ENCODE peak calls at places on chromosomes 5 and 9, in five cellular contexts. One of them, this sample, is unnamed.

GRCh38 chr5:129945031-129945430 is 40.8 kb downstream of the CHSY3 start:
- DNase-seq in psoas muscle: no peak
- DNase-seq in NCI-H1694 treated with DMSO at 0.1 percent for 48 hours: no peak
- DNase-seq in GM12865: no peak
- DNase-seq in neural crest cell: no peak
- DNase-seq in this sample: no peak

GRCh38 chr5:89338935-89339334 is 456.0 kb upstream of the MEF2C start:
- DNase-seq in NCI-H1694 treated with DMSO at 0.1 percent for 48 hours: no peak
- DNase-seq in neural crest cell: no peak
- DNase-seq in GM12865: no peak
- DNase-seq in psoas muscle: no peak
- DNase-seq in this sample: no peak

GRCh38 chr5:72433520-72433919 is 73.7 kb downstream of the ZNF366 start:
- DNase-seq in neural crest cell: no peak
- DNase-seq in NCI-H1694 treated with DMSO at 0.1 percent for 48 hours: no peak
- DNase-seq in GM12865: no peak
- DNase-seq in psoas muscle: no peak
- DNase-seq in this sample: no peak

GRCh38 chr9:82882133-82882532 is 180.8 kb downstream of the RASEF start:
- DNase-seq in neural crest cell: no peak
- DNase-seq in psoas muscle: no peak
- DNase-seq in NCI-H1694 treated with DMSO at 0.1 percent for 48 hours: no peak
- DNase-seq in GM12865: no peak
- DNase-seq in this sample: no peak

GRCh38 chr5:72394688-72395087 is 74.5 kb downstream of the PTCD2 start:
- DNase-seq in neural crest cell: no peak
- DNase-seq in psoas muscle: no peak
- DNase-seq in NCI-H1694 treated with DMSO at 0.1 percent for 48 hours: no peak
- DNase-seq in GM12865: peak
- DNase-seq in this sample: no peak

GRCh38 chr9:125241863-125242739 is 958 bp upstream of the HSPA5 start:
- DNase-seq in neural crest cell: no peak
- DNase-seq in NCI-H1694 treated with DMSO at 0.1 percent for 48 hours: no peak
- DNase-seq in GM12865: no peak
- DNase-seq in psoas muscle: peak
- DNase-seq in this sample: peak

GRCh38 chr9:83234541-83234940 is 171.6 kb upstream of the RASEF start:
- DNase-seq in GM12865: no peak
- DNase-seq in neural crest cell: no peak
- DNase-seq in NCI-H1694 treated with DMSO at 0.1 percent for 48 hours: no peak
- DNase-seq in psoas muscle: no peak
- DNase-seq in this sample: no peak

GRCh38 chr9:20408513-20408912 is 213.8 kb downstream of the MLLT3 start:
- DNase-seq in GM12865: no peak
- DNase-seq in psoas muscle: no peak
- DNase-seq in NCI-H1694 treated with DMSO at 0.1 percent for 48 hours: no peak
- DNase-seq in neural crest cell: no peak
- DNase-seq in this sample: no peak

GRCh38 chr9:120579139-120579749 is 723 bp downstream of the CDK5RAP2 start:
- DNase-seq in GM12865: peak
- DNase-seq in psoas muscle: no peak
- DNase-seq in NCI-H1694 treated with DMSO at 0.1 percent for 48 hours: no peak
- DNase-seq in neural crest cell: no peak
- DNase-seq in this sample: no peak

This sample was measured in aorta.